ENCODE peak calls at places on chromosome 9, in six cellular contexts. D is activated naive CD4-positive, alpha-beta T cell treated with anti-CD3 and anti-CD28 coated beads for 36 hours; I is NCI-H460; P is activated naive CD8-positive, alpha-beta T cell treated with anti-CD3 and anti-CD28 coated beads for 36 hours; Q is pancreas; V is brain microvascular endothelial cell. L is an unnamed sample.

GRCh38 chr9:131630206-131630831 is 85.0 kb downstream of the PRRT1B start:
- DNase-seq in D (peak), I (no peak), P (no peak), Q (peak), V (no peak), L (no peak)

GRCh38 chr9:37025381-37026084 is 8.5 kb downstream of the PAX5 start:
- DNase-seq in V (no peak), P (no peak), Q (no peak), D (no peak), I (no peak), L (no peak)

GRCh38 chr9:19998153-19998552 is 209.3 kb upstream of the SLC24A2 start:
- DNase-seq in I (no peak), V (peak), D (peak), Q (no peak), P (no peak), L (no peak)

GRCh38 chr9:110050925-110051355 is 157.0 kb downstream of the C9orf152 start:
- DNase-seq in Q (no peak), V (peak), P (no peak), D (peak), I (no peak), L (no peak)

GRCh38 chr9:76302947-76303550 is 91.2 kb downstream of the RFK start:
- DNase-seq in V (peak), Q (peak), P (no peak), I (peak), D (peak), L (peak)

GRCh38 chr9:4117835-4118610 is 181.8 kb downstream of the GLIS3 start:
- DNase-seq in Q (no peak), V (no peak), I (no peak), D (peak), P (peak), L (no peak)

GRCh38 chr9:132755096-132755495 is 84.8 kb downstream of the GTF3C4 start:
- DNase-seq in D (no peak), I (no peak), P (no peak), V (no peak), Q (no peak), L (no peak)

GRCh38 chr9:126144617-126145456 is 181.8 kb upstream of the MVB12B start:
- DNase-seq in D (no peak), V (no peak), P (no peak), Q (no peak), I (no peak), L (no peak)

GRCh38 chr9:761793-762190 is 79.7 kb upstream of the DMRT1 start:
- DNase-seq in D (no peak), V (no peak), I (no peak), P (no peak), Q (no peak), L (no peak)

GRCh38 chr9:128946945-128947422 is 419 bp downstream of the DOLK start:
- DNase-seq in Q (peak), I (no peak), V (peak), P (peak), D (peak), L (no peak)

GRCh38 chr9:87245271-87245670 is 252.4 kb upstream of the DAPK1 start:
- DNase-seq in D (no peak), V (no peak), P (no peak), I (no peak), Q (no peak), L (no peak)

GRCh38 chr9:89436326-89436725 is 61.6 kb downstream of the SEMA4D start:
- DNase-seq in D (no peak), V (no peak), P (no peak), I (no peak), Q (no peak), L (no peak)

GRCh38 chr9:74322661-74323314 is 174.3 kb upstream of the RORB start:
- DNase-seq in Q (no peak), P (no peak), V (no peak), I (no peak), D (no peak), L (no peak)

L was measured in D721Med.